ENCODE peak calls at places on chromosomes 12 and 14, in six cellular contexts. C, I, S, O, D and J are unnamed samples.

GRCh38 chr14:77181124-77181602 is 435 bp upstream of the TMEM63C start:
- DNase-seq in D (no peak), I (no peak), O (no peak), C (no peak), S (no peak), J (no peak)

GRCh38 chr12:121711925-121712461 is 559 bp upstream of the TMEM120B start:
- DNase-seq in O (peak), I (peak), D (no peak), C (no peak), S (peak), J (no peak)

GRCh38 chr12:105957058-105957457 is 181.7 kb downstream of the NUAK1 start:
- DNase-seq in D (no peak), O (no peak), I (no peak), C (no peak), S (no peak), J (no peak)

GRCh38 chr12:39157696-39158342 is 252.4 kb upstream of the CPNE8 start:
- DNase-seq in I (no peak), S (no peak), C (no peak), O (no peak), D (no peak), J (no peak)

GRCh38 chr14:52266179-52266578 is 1.3 kb upstream of the PTGDR start:
- DNase-seq in D (no peak), I (no peak), O (no peak), S (peak), C (no peak), J (peak)

GRCh38 chr14:35878272-35879140 is 52.4 kb downstream of the BRMS1L start:
- DNase-seq in S (peak), O (no peak), C (peak), I (peak), D (peak), J (peak)

GRCh38 chr14:22419620-22420019 is 169.4 kb downstream of the DAD1 start:
- DNase-seq in I (no peak), O (no peak), C (no peak), D (no peak), S (no peak), J (no peak)

GRCh38 chr12:116160196-116160595 is 117.3 kb downstream of the MED13L start:
- DNase-seq in S (no peak), D (no peak), I (peak), O (no peak), C (no peak), J (no peak)

GRCh38 chr14:89241265-89241664 is 175.8 kb downstream of the FOXN3 start:
- DNase-seq in O (no peak), D (no peak), S (no peak), I (no peak), C (no peak), J (no peak)

GRCh38 chr12:4987076-4987775 is 56.5 kb upstream of the KCNA5 start:
- DNase-seq in O (no peak), D (no peak), S (no peak), I (no peak), C (no peak), J (no peak)

GRCh38 chr12:123364532-123365140 is at the start of gene SBNO1:
- DNase-seq in C (peak), S (peak), I (peak), D (no peak), O (peak), J (peak)

GRCh38 chr14:72714094-72714493 is 179.8 kb downstream of the DPF3 start:
- DNase-seq in D (no peak), O (no peak), S (no peak), I (no peak), C (no peak), J (no peak)

GRCh38 chr14:102498678-102499265 is 10.8 kb downstream of the ANKRD9 start:
- DNase-seq in S (no peak), I (no peak), D (no peak), O (no peak), C (no peak), J (no peak)

GRCh38 chr14:74763803-74764531 is 851 bp downstream of the YLPM1 start:
- DNase-seq in D (no peak), I (no peak), S (peak), C (no peak), O (peak), J (no peak)

GRCh38 chr14:71418591-71419245 is 511.5 kb downstream of the PCNX1 start:
- DNase-seq in S (no peak), I (no peak), C (no peak), O (no peak), D (no peak), J (no peak)

GRCh38 chr12:113214938-113215400 is 6.3 kb upstream of the TPCN1 start:
- DNase-seq in I (peak), O (no peak), D (peak), S (peak), C (peak), J (peak)

GRCh38 chr14:68245146-68246073 is 425.8 kb downstream of the RAD51B start:
- DNase-seq in C (no peak), I (no peak), O (no peak), S (no peak), D (no peak), J (peak)

GRCh38 chr14:60695327-60695726 is 28.8 kb downstream of the SIX4 start:
- DNase-seq in O (no peak), C (no peak), I (no peak), D (no peak), S (no peak), J (no peak)

GRCh38 chr14:36604757-36605505 is 22.5 kb upstream of the NKX2-8 start:
- DNase-seq in D (peak), O (peak), I (peak), C (no peak), S (peak), J (peak)

GRCh38 chr14:105582639-105583038 is 56.3 kb downstream of the TMEM121 start:
- DNase-seq in O (no peak), C (no peak), S (no peak), I (no peak), D (no peak), J (no peak)

GRCh38 chr14:38150075-38150474 is 57.6 kb upstream of the SSTR1 start:
- DNase-seq in O (no peak), C (no peak), I (no peak), S (no peak), D (no peak), J (no peak)

GRCh38 chr12:127393896-127394295 is 873.1 kb upstream of the TMEM132C start:
- DNase-seq in C (no peak), D (no peak), S (peak), I (no peak), O (no peak), J (no peak)

GRCh38 chr12:11657511-11657910 is 8.0 kb downstream of the ETV6 start:
- DNase-seq in C (no peak), D (no peak), S (no peak), I (no peak), O (no peak), J (no peak)